ENCODE peak calls at places on chromosomes 6 and 20, in eight cellular contexts. One of them, this sample, is unnamed.

GRCh38 chr20:59949911-59950310 is 8.3 kb upstream of the CDH26 start:
- DNase-seq in neural crest cell: no peak
- DNase-seq in retinal pigment epithelial cell: no peak
- DNase-seq in prostate gland: no peak
- DNase-seq in CD8-positive, alpha-beta T cell: no peak
- DNase-seq in EL: no peak
- DNase-seq in MV-4-11: no peak
- DNase-seq in osteocyte: no peak
- DNase-seq in this sample: no peak

GRCh38 chr6:151589667-151590066 is 95.8 kb downstream of the CCDC170 start:
- DNase-seq in neural crest cell: no peak
- DNase-seq in retinal pigment epithelial cell: no peak
- DNase-seq in prostate gland: no peak
- DNase-seq in CD8-positive, alpha-beta T cell: no peak
- DNase-seq in EL: no peak
- DNase-seq in MV-4-11: no peak
- DNase-seq in osteocyte: no peak
- DNase-seq in this sample: no peak

GRCh38 chr20:24206995-24207394 is 218.4 kb upstream of the GGTLC1 start:
- DNase-seq in neural crest cell: no peak
- DNase-seq in retinal pigment epithelial cell: no peak
- DNase-seq in prostate gland: no peak
- DNase-seq in CD8-positive, alpha-beta T cell: no peak
- DNase-seq in EL: no peak
- DNase-seq in MV-4-11: no peak
- DNase-seq in osteocyte: no peak
- DNase-seq in this sample: no peak

GRCh38 chr20:24379116-24379927 is 90.1 kb upstream of the SYNDIG1 start:
- DNase-seq in neural crest cell: no peak
- DNase-seq in retinal pigment epithelial cell: no peak
- DNase-seq in prostate gland: no peak
- DNase-seq in CD8-positive, alpha-beta T cell: no peak
- DNase-seq in EL: peak; percentile 45
- DNase-seq in MV-4-11: peak; percentile 23
- DNase-seq in osteocyte: peak; percentile 54
- DNase-seq in this sample: no peak

GRCh38 chr6:144478487-144478886 is 193.4 kb downstream of the UTRN start:
- DNase-seq in neural crest cell: no peak
- DNase-seq in retinal pigment epithelial cell: no peak
- DNase-seq in prostate gland: peak; percentile 70
- DNase-seq in CD8-positive, alpha-beta T cell: no peak
- DNase-seq in EL: no peak
- DNase-seq in MV-4-11: no peak
- DNase-seq in osteocyte: no peak
- DNase-seq in this sample: peak; percentile 31

GRCh38 chr20:41428285-41428684 is 61.7 kb upstream of the EMILIN3 start:
- DNase-seq in neural crest cell: no peak
- DNase-seq in retinal pigment epithelial cell: no peak
- DNase-seq in prostate gland: no peak
- DNase-seq in CD8-positive, alpha-beta T cell: no peak
- DNase-seq in EL: peak; percentile 75
- DNase-seq in MV-4-11: peak; percentile 41
- DNase-seq in osteocyte: no peak
- DNase-seq in this sample: no peak

GRCh38 chr6:22471746-22472145 is 97.6 kb upstream of the HDGFL1 start:
- DNase-seq in neural crest cell: no peak
- DNase-seq in retinal pigment epithelial cell: no peak
- DNase-seq in prostate gland: no peak
- DNase-seq in CD8-positive, alpha-beta T cell: no peak
- DNase-seq in EL: no peak
- DNase-seq in MV-4-11: no peak
- DNase-seq in osteocyte: no peak
- DNase-seq in this sample: no peak

GRCh38 chr20:44159711-44160110 is 27.3 kb downstream of the JPH2 start:
- DNase-seq in neural crest cell: no peak
- DNase-seq in retinal pigment epithelial cell: no peak
- DNase-seq in prostate gland: no peak
- DNase-seq in CD8-positive, alpha-beta T cell: no peak
- DNase-seq in EL: no peak
- DNase-seq in MV-4-11: no peak
- DNase-seq in osteocyte: no peak
- DNase-seq in this sample: no peak

GRCh38 chr6:148455225-148455624 is 112.6 kb downstream of the SASH1 start:
- DNase-seq in neural crest cell: no peak
- DNase-seq in retinal pigment epithelial cell: no peak
- DNase-seq in prostate gland: no peak
- DNase-seq in CD8-positive, alpha-beta T cell: no peak
- DNase-seq in EL: peak; percentile 26
- DNase-seq in MV-4-11: no peak
- DNase-seq in osteocyte: no peak
- DNase-seq in this sample: no peak

GRCh38 chr6:21193790-21194189 is 399.8 kb upstream of the SOX4 start:
- DNase-seq in neural crest cell: no peak
- DNase-seq in retinal pigment epithelial cell: no peak
- DNase-seq in prostate gland: no peak
- DNase-seq in CD8-positive, alpha-beta T cell: no peak
- DNase-seq in EL: no peak
- DNase-seq in MV-4-11: no peak
- DNase-seq in osteocyte: no peak
- DNase-seq in this sample: no peak

GRCh38 chr20:2122921-2123320 is 21.3 kb downstream of the STK35 start:
- DNase-seq in neural crest cell: no peak
- DNase-seq in retinal pigment epithelial cell: no peak
- DNase-seq in prostate gland: no peak
- DNase-seq in CD8-positive, alpha-beta T cell: no peak
- DNase-seq in EL: no peak
- DNase-seq in MV-4-11: no peak
- DNase-seq in osteocyte: no peak
- DNase-seq in this sample: no peak

This sample was measured in LNCaP clone FGC.